ENCODE peak calls at places on chromosomes 7 and 10, in nine cellular contexts. One of them, this sample, is unnamed.

GRCh38 chr10:42939685-42940366 is 137.0 kb upstream of the RET start:
- DNase-seq in body of pancreas: no peak
- DNase-seq in AG04450: no peak
- DNase-seq in CD8-positive, alpha-beta memory T cell: no peak
- DNase-seq in OCI-LY7: no peak
- DNase-seq in IMR-90: no peak
- DNase-seq in left ventricle myocardium inferior: no peak
- DNase-seq in neuronal stem cell: no peak
- DNase-seq in WERI-Rb-1: no peak
- DNase-seq in this sample: no peak

GRCh38 chr10:36538945-36539586 is 586.3 kb upstream of the ANKRD30A start:
- DNase-seq in body of pancreas: no peak
- DNase-seq in left ventricle myocardium inferior: no peak
- DNase-seq in neuronal stem cell: no peak
- DNase-seq in CD8-positive, alpha-beta memory T cell: no peak
- DNase-seq in IMR-90: peak
- DNase-seq in OCI-LY7: no peak
- DNase-seq in AG04450: no peak
- DNase-seq in WERI-Rb-1: no peak
- DNase-seq in this sample: no peak

GRCh38 chr10:79266543-79267312 is 80.5 kb upstream of the PPIF start:
- DNase-seq in CD8-positive, alpha-beta memory T cell: no peak
- DNase-seq in WERI-Rb-1: no peak
- DNase-seq in left ventricle myocardium inferior: peak
- DNase-seq in IMR-90: peak
- DNase-seq in OCI-LY7: peak
- DNase-seq in neuronal stem cell: no peak
- DNase-seq in body of pancreas: peak
- DNase-seq in AG04450: peak
- DNase-seq in this sample: peak

GRCh38 chr7:665251-665650 is 61.2 kb upstream of the DNAAF5 start:
- DNase-seq in OCI-LY7: no peak
- DNase-seq in AG04450: peak
- DNase-seq in left ventricle myocardium inferior: no peak
- DNase-seq in CD8-positive, alpha-beta memory T cell: no peak
- DNase-seq in WERI-Rb-1: no peak
- DNase-seq in IMR-90: peak
- DNase-seq in neuronal stem cell: no peak
- DNase-seq in body of pancreas: no peak
- DNase-seq in this sample: no peak

GRCh38 chr10:7218974-7219373 is 191.9 kb downstream of the SFMBT2 start:
- DNase-seq in IMR-90: peak
- DNase-seq in WERI-Rb-1: no peak
- DNase-seq in OCI-LY7: peak
- DNase-seq in body of pancreas: no peak
- DNase-seq in neuronal stem cell: no peak
- DNase-seq in CD8-positive, alpha-beta memory T cell: no peak
- DNase-seq in left ventricle myocardium inferior: no peak
- DNase-seq in AG04450: no peak
- DNase-seq in this sample: no peak

GRCh38 chr10:87865201-87866025 is 2.0 kb downstream of the PTEN start:
- DNase-seq in left ventricle myocardium inferior: no peak
- DNase-seq in neuronal stem cell: no peak
- DNase-seq in WERI-Rb-1: no peak
- DNase-seq in AG04450: no peak
- DNase-seq in body of pancreas: no peak
- DNase-seq in IMR-90: no peak
- DNase-seq in CD8-positive, alpha-beta memory T cell: no peak
- DNase-seq in OCI-LY7: peak
- DNase-seq in this sample: no peak

GRCh38 chr7:33511735-33512134 is 382.4 kb downstream of the BBS9 start:
- DNase-seq in WERI-Rb-1: no peak
- DNase-seq in CD8-positive, alpha-beta memory T cell: no peak
- DNase-seq in AG04450: no peak
- DNase-seq in OCI-LY7: no peak
- DNase-seq in neuronal stem cell: no peak
- DNase-seq in body of pancreas: no peak
- DNase-seq in IMR-90: no peak
- DNase-seq in left ventricle myocardium inferior: no peak
- DNase-seq in this sample: no peak

GRCh38 chr10:48490576-48491345 is 114.1 kb downstream of the ARHGAP22 start:
- DNase-seq in left ventricle myocardium inferior: no peak
- DNase-seq in IMR-90: no peak
- DNase-seq in body of pancreas: no peak
- DNase-seq in neuronal stem cell: no peak
- DNase-seq in AG04450: no peak
- DNase-seq in CD8-positive, alpha-beta memory T cell: no peak
- DNase-seq in WERI-Rb-1: no peak
- DNase-seq in OCI-LY7: no peak
- DNase-seq in this sample: no peak

GRCh38 chr10:125683063-125683462 is at the start of gene TEX36:
- DNase-seq in OCI-LY7: no peak
- DNase-seq in WERI-Rb-1: no peak
- DNase-seq in left ventricle myocardium inferior: no peak
- DNase-seq in body of pancreas: no peak
- DNase-seq in IMR-90: no peak
- DNase-seq in CD8-positive, alpha-beta memory T cell: no peak
- DNase-seq in AG04450: no peak
- DNase-seq in neuronal stem cell: no peak
- DNase-seq in this sample: no peak
- H3K27ac ChIP-seq in OCI-LY7: no peak
- H3K27ac ChIP-seq in WERI-Rb-1: no peak
- H3K27ac ChIP-seq in left ventricle myocardium inferior: no peak
- H3K27ac ChIP-seq in body of pancreas: no peak
- H3K27ac ChIP-seq in IMR-90: no peak
- H3K27ac ChIP-seq in CD8-positive, alpha-beta memory T cell: no peak
- H3K27ac ChIP-seq in AG04450: no peak
- H3K27ac ChIP-seq in neuronal stem cell: no peak
- H3K27ac ChIP-seq in this sample: no peak

GRCh38 chr7:79774150-79774549 is 320.7 kb upstream of the MAGI2 start:
- DNase-seq in left ventricle myocardium inferior: no peak
- DNase-seq in IMR-90: peak
- DNase-seq in neuronal stem cell: no peak
- DNase-seq in CD8-positive, alpha-beta memory T cell: no peak
- DNase-seq in AG04450: no peak
- DNase-seq in body of pancreas: no peak
- DNase-seq in WERI-Rb-1: no peak
- DNase-seq in OCI-LY7: no peak
- DNase-seq in this sample: no peak

GRCh38 chr7:79782906-79783305 is 329.4 kb upstream of the MAGI2 start:
- DNase-seq in CD8-positive, alpha-beta memory T cell: no peak
- DNase-seq in WERI-Rb-1: no peak
- DNase-seq in neuronal stem cell: no peak
- DNase-seq in AG04450: no peak
- DNase-seq in IMR-90: no peak
- DNase-seq in body of pancreas: no peak
- DNase-seq in left ventricle myocardium inferior: no peak
- DNase-seq in OCI-LY7: no peak
- DNase-seq in this sample: no peak

GRCh38 chr7:79782256-79782655 is 328.8 kb upstream of the MAGI2 start:
- DNase-seq in left ventricle myocardium inferior: no peak
- DNase-seq in AG04450: no peak
- DNase-seq in IMR-90: no peak
- DNase-seq in CD8-positive, alpha-beta memory T cell: no peak
- DNase-seq in body of pancreas: no peak
- DNase-seq in OCI-LY7: no peak
- DNase-seq in WERI-Rb-1: no peak
- DNase-seq in neuronal stem cell: no peak
- DNase-seq in this sample: no peak

GRCh38 chr7:79781716-79782115 is 328.2 kb upstream of the MAGI2 start:
- DNase-seq in left ventricle myocardium inferior: no peak
- DNase-seq in neuronal stem cell: no peak
- DNase-seq in body of pancreas: no peak
- DNase-seq in IMR-90: no peak
- DNase-seq in AG04450: no peak
- DNase-seq in WERI-Rb-1: no peak
- DNase-seq in CD8-positive, alpha-beta memory T cell: no peak
- DNase-seq in OCI-LY7: no peak
- DNase-seq in this sample: no peak

DNA sequence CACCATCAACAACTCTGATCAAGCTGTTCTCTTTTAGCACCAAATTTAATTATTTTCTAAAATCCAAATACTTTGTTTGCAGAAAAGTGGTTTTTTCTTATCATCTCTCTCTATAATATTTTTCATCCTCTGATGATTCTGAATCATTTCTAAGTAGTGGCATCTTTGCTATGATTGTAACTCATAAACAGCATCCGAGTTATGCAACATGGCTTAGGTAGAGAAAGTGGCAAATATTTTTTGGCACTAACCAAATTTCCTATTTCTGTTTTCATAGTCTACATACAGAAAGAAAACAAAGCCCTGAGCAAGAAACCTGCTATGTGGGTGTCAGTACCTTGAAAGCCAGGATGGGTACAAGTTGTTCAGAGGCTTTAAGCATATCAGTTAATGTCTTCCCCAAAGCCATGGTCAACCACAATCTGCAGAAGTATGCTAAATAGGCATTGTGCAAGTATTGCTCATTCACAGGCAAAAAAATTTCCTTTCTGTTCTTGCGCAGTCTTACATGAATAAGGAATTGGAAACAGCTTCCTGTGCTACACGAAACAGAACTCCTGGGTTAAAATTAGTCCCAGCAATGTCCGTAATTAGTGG is 325.4 kb upstream of the MAGI2 start:
- DNase-seq in OCI-LY7: no peak
- DNase-seq in neuronal stem cell: no peak
- DNase-seq in IMR-90: peak
- DNase-seq in AG04450: peak
- DNase-seq in CD8-positive, alpha-beta memory T cell: no peak
- DNase-seq in left ventricle myocardium inferior: no peak
- DNase-seq in WERI-Rb-1: no peak
- DNase-seq in body of pancreas: no peak
- DNase-seq in this sample: no peak
- H3K27ac ChIP-seq in OCI-LY7: no peak
- H3K27ac ChIP-seq in neuronal stem cell: no peak
- H3K27ac ChIP-seq in IMR-90: peak
- H3K27ac ChIP-seq in AG04450: peak
- H3K27ac ChIP-seq in CD8-positive, alpha-beta memory T cell: no peak
- H3K27ac ChIP-seq in left ventricle myocardium inferior: no peak
- H3K27ac ChIP-seq in WERI-Rb-1: no peak
- H3K27ac ChIP-seq in body of pancreas: no peak
- H3K27ac ChIP-seq in this sample: no peak

GRCh38 chr7:3721422-3721821 is 420.4 kb downstream of the SDK1 start:
- DNase-seq in neuronal stem cell: no peak
- DNase-seq in CD8-positive, alpha-beta memory T cell: no peak
- DNase-seq in left ventricle myocardium inferior: no peak
- DNase-seq in IMR-90: no peak
- DNase-seq in WERI-Rb-1: no peak
- DNase-seq in OCI-LY7: no peak
- DNase-seq in body of pancreas: no peak
- DNase-seq in AG04450: no peak
- DNase-seq in this sample: no peak

GRCh38 chr7:3725145-3725544 is 424.1 kb downstream of the SDK1 start:
- DNase-seq in body of pancreas: peak
- DNase-seq in WERI-Rb-1: no peak
- DNase-seq in left ventricle myocardium inferior: no peak
- DNase-seq in CD8-positive, alpha-beta memory T cell: no peak
- DNase-seq in IMR-90: no peak
- DNase-seq in OCI-LY7: no peak
- DNase-seq in neuronal stem cell: no peak
- DNase-seq in AG04450: no peak
- DNase-seq in this sample: no peak

GRCh38 chr7:3725660-3726059 is 424.6 kb downstream of the SDK1 start:
- DNase-seq in body of pancreas: no peak
- DNase-seq in AG04450: no peak
- DNase-seq in neuronal stem cell: no peak
- DNase-seq in CD8-positive, alpha-beta memory T cell: no peak
- DNase-seq in WERI-Rb-1: no peak
- DNase-seq in IMR-90: no peak
- DNase-seq in OCI-LY7: no peak
- DNase-seq in left ventricle myocardium inferior: no peak
- DNase-seq in this sample: no peak

DNA sequence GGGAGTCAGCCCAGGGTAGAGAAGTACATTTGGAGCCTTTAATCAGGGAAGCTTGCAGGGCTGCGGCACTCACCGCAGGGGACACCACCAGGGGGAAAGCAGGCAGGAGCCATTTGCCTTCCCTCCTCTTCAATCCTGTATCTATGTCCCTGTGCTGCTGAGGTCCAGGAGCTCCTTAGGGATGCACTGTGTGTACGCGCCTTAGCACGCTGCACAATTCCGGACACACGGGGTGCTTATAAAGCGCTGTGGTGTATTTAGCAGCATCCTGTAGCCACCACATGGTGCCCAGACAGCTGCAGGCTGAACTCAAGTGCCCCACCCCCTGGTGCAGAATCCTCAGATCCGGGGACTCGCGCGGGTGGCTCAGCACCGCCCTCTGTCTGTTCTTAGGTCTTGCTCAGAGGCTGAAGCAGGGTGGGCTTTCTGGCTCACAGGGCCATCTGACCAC is 421.4 kb downstream of the SDK1 start:
- DNase-seq in CD8-positive, alpha-beta memory T cell: no peak
- DNase-seq in IMR-90: peak
- DNase-seq in neuronal stem cell: peak
- DNase-seq in OCI-LY7: peak
- DNase-seq in AG04450: no peak
- DNase-seq in body of pancreas: peak
- DNase-seq in left ventricle myocardium inferior: peak
- DNase-seq in WERI-Rb-1: peak
- DNase-seq in this sample: peak
- H3K27ac ChIP-seq in CD8-positive, alpha-beta memory T cell: no peak
- H3K27ac ChIP-seq in IMR-90: no peak
- H3K27ac ChIP-seq in neuronal stem cell: no peak
- H3K27ac ChIP-seq in OCI-LY7: no peak
- H3K27ac ChIP-seq in AG04450: no peak
- H3K27ac ChIP-seq in body of pancreas: no peak
- H3K27ac ChIP-seq in left ventricle myocardium inferior: no peak
- H3K27ac ChIP-seq in WERI-Rb-1: no peak
- H3K27ac ChIP-seq in this sample: no peak

GRCh38 chr7:44103566-44103940 is 592 bp upstream of the AEBP1 start:
- DNase-seq in left ventricle myocardium inferior: no peak
- DNase-seq in neuronal stem cell: no peak
- DNase-seq in IMR-90: no peak
- DNase-seq in AG04450: no peak
- DNase-seq in OCI-LY7: no peak
- DNase-seq in CD8-positive, alpha-beta memory T cell: no peak
- DNase-seq in body of pancreas: no peak
- DNase-seq in WERI-Rb-1: no peak
- DNase-seq in this sample: no peak

GRCh38 chr7:44102846-44103565 is 1.1 kb upstream of the AEBP1 start:
- DNase-seq in left ventricle myocardium inferior: no peak
- DNase-seq in AG04450: no peak
- DNase-seq in IMR-90: no peak
- DNase-seq in OCI-LY7: no peak
- DNase-seq in neuronal stem cell: no peak
- DNase-seq in CD8-positive, alpha-beta memory T cell: no peak
- DNase-seq in WERI-Rb-1: no peak
- DNase-seq in body of pancreas: no peak
- DNase-seq in this sample: no peak

GRCh38 chr7:44105832-44106231 is 1.7 kb downstream of the AEBP1 start:
- DNase-seq in neuronal stem cell: no peak
- DNase-seq in IMR-90: no peak
- DNase-seq in AG04450: no peak
- DNase-seq in body of pancreas: no peak
- DNase-seq in WERI-Rb-1: no peak
- DNase-seq in left ventricle myocardium inferior: no peak
- DNase-seq in OCI-LY7: no peak
- DNase-seq in CD8-positive, alpha-beta memory T cell: no peak
- DNase-seq in this sample: no peak

GRCh38 chr7:44104880-44105771 is 981 bp downstream of the AEBP1 start:
- DNase-seq in left ventricle myocardium inferior: no peak
- DNase-seq in neuronal stem cell: peak
- DNase-seq in OCI-LY7: no peak
- DNase-seq in WERI-Rb-1: no peak
- DNase-seq in AG04450: no peak
- DNase-seq in body of pancreas: no peak
- DNase-seq in CD8-positive, alpha-beta memory T cell: no peak
- DNase-seq in IMR-90: peak
- DNase-seq in this sample: peak

DNA sequence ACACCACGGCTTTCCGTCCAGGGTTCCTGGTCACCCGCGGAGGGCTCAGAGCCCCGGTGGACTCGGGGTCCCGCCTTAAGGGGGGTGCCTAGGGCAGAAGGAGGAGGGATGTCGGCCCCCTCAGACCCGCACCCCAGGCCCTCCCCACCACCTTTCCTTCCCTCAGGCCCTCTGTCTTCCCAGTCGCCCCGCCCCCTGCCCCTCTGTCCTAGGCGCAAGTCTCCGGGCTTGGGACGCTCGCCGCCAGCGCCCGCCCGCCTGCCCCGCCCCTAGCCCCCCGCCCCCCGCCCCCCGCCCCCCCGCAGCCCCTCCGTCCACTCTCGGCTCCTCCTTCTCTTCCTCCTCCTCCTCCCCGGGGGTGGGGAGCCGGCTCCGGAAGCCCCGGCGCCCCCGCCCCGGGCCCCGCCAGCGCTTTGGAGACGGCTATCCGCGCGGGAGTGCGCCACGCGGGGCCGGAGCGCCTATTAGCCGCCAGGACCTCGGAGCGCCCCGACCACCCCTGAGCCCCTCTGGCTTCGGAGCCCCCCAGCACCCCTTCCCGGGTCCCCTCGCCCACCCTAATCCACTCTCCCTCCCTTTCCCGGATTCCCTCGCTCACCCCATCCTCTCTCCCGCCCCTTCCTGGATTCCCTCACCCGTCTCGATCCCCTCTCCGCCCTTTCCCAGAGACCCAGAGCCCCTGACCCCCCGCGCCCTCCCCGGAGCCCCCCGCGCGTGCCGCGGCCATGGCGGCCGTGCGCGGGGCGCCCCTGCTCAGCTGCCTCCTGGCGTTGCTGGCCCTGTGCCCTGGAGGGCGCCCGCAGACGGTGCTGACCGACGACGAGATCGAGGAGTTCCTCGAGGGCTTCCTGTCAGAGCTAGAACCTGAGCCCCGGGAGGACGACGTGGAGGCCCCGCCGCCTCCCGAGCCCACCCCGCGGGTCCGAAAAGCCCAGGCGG is at the start of gene AEBP1:
- DNase-seq in CD8-positive, alpha-beta memory T cell: no peak
- DNase-seq in left ventricle myocardium inferior: no peak
- DNase-seq in neuronal stem cell: peak
- DNase-seq in AG04450: no peak
- DNase-seq in body of pancreas: no peak
- DNase-seq in OCI-LY7: peak
- DNase-seq in WERI-Rb-1: peak
- DNase-seq in IMR-90: no peak
- DNase-seq in this sample: no peak
- H3K27ac ChIP-seq in CD8-positive, alpha-beta memory T cell: no peak
- H3K27ac ChIP-seq in left ventricle myocardium inferior: peak
- H3K27ac ChIP-seq in neuronal stem cell: no peak
- H3K27ac ChIP-seq in AG04450: peak
- H3K27ac ChIP-seq in body of pancreas: no peak
- H3K27ac ChIP-seq in OCI-LY7: peak
- H3K27ac ChIP-seq in WERI-Rb-1: peak
- H3K27ac ChIP-seq in IMR-90: no peak
- H3K27ac ChIP-seq in this sample: peak